ENCODE peak calls at places on chromosomes 7 and 10, in ten cellular contexts. One of them, this sample, is unnamed.

GRCh38 chr10:116744163-116744788 is 1.9 kb upstream of the HSPA12A start:
- DNase-seq in stimulated activated CD4-positive, alpha-beta T cell treated with anti-CD3 and anti-CD28 coated beads, Interleukin-1b, Interleukin-23, amount 100 ng/mL, for 1 hour: no peak
- DNase-seq in brain microvascular endothelial cell: no peak
- DNase-seq in anterior cingulate cortex: no peak
- DNase-seq in NCI-H774: no peak
- DNase-seq in mesothelial cell of epicardium: no peak
- DNase-seq in EH: no peak
- DNase-seq in H9: no peak
- DNase-seq in OCI-LY7: no peak
- DNase-seq in NCI-H2029: no peak
- DNase-seq in this sample: no peak

GRCh38 chr10:100504101-100504500 is 15.6 kb downstream of the SEC31B start:
- DNase-seq in stimulated activated CD4-positive, alpha-beta T cell treated with anti-CD3 and anti-CD28 coated beads, Interleukin-1b, Interleukin-23, amount 100 ng/mL, for 1 hour: no peak
- DNase-seq in brain microvascular endothelial cell: no peak
- DNase-seq in anterior cingulate cortex: no peak
- DNase-seq in NCI-H774: no peak
- DNase-seq in mesothelial cell of epicardium: no peak
- DNase-seq in EH: peak; percentile 90
- DNase-seq in H9: no peak
- DNase-seq in OCI-LY7: peak; percentile 67
- DNase-seq in NCI-H2029: no peak
- DNase-seq in this sample: no peak

GRCh38 chr10:1579141-1579491 is 158.2 kb downstream of the ADARB2 start:
- DNase-seq in stimulated activated CD4-positive, alpha-beta T cell treated with anti-CD3 and anti-CD28 coated beads, Interleukin-1b, Interleukin-23, amount 100 ng/mL, for 1 hour: no peak
- DNase-seq in brain microvascular endothelial cell: no peak
- DNase-seq in anterior cingulate cortex: no peak
- DNase-seq in NCI-H774: no peak
- DNase-seq in mesothelial cell of epicardium: no peak
- DNase-seq in EH: no peak
- DNase-seq in H9: no peak
- DNase-seq in OCI-LY7: no peak
- DNase-seq in NCI-H2029: no peak
- DNase-seq in this sample: no peak

GRCh38 chr7:24609059-24609458 is 35.8 kb downstream of the PALS2 start:
- DNase-seq in stimulated activated CD4-positive, alpha-beta T cell treated with anti-CD3 and anti-CD28 coated beads, Interleukin-1b, Interleukin-23, amount 100 ng/mL, for 1 hour: no peak
- DNase-seq in brain microvascular endothelial cell: peak; percentile 1
- DNase-seq in anterior cingulate cortex: no peak
- DNase-seq in NCI-H774: no peak
- DNase-seq in mesothelial cell of epicardium: no peak
- DNase-seq in EH: peak; percentile 3
- DNase-seq in H9: peak; percentile 34
- DNase-seq in OCI-LY7: no peak
- DNase-seq in NCI-H2029: no peak
- DNase-seq in this sample: no peak

GRCh38 chr7:151598045-151598444 is 78.3 kb upstream of the RHEB start:
- DNase-seq in stimulated activated CD4-positive, alpha-beta T cell treated with anti-CD3 and anti-CD28 coated beads, Interleukin-1b, Interleukin-23, amount 100 ng/mL, for 1 hour: no peak
- DNase-seq in brain microvascular endothelial cell: peak; percentile 95
- DNase-seq in anterior cingulate cortex: no peak
- DNase-seq in NCI-H774: no peak
- DNase-seq in mesothelial cell of epicardium: no peak
- DNase-seq in EH: peak; percentile 94
- DNase-seq in H9: no peak
- DNase-seq in OCI-LY7: no peak
- DNase-seq in NCI-H2029: peak; percentile 40
- DNase-seq in this sample: no peak

GRCh38 chr7:44431091-44431608 is 59.3 kb downstream of the NUDCD3 start:
- DNase-seq in stimulated activated CD4-positive, alpha-beta T cell treated with anti-CD3 and anti-CD28 coated beads, Interleukin-1b, Interleukin-23, amount 100 ng/mL, for 1 hour: no peak
- DNase-seq in brain microvascular endothelial cell: no peak
- DNase-seq in anterior cingulate cortex: no peak
- DNase-seq in NCI-H774: no peak
- DNase-seq in mesothelial cell of epicardium: no peak
- DNase-seq in EH: no peak
- DNase-seq in H9: peak; percentile 76
- DNase-seq in OCI-LY7: peak; percentile 84
- DNase-seq in NCI-H2029: peak; percentile 64
- DNase-seq in this sample: no peak

GRCh38 chr10:43121444-43121843 is 16.8 kb upstream of the CSGALNACT2 start:
- DNase-seq in stimulated activated CD4-positive, alpha-beta T cell treated with anti-CD3 and anti-CD28 coated beads, Interleukin-1b, Interleukin-23, amount 100 ng/mL, for 1 hour: no peak
- DNase-seq in brain microvascular endothelial cell: no peak
- DNase-seq in anterior cingulate cortex: no peak
- DNase-seq in NCI-H774: no peak
- DNase-seq in mesothelial cell of epicardium: no peak
- DNase-seq in EH: no peak
- DNase-seq in H9: no peak
- DNase-seq in OCI-LY7: no peak
- DNase-seq in NCI-H2029: no peak
- DNase-seq in this sample: peak; percentile 10

GRCh38 chr10:116984202-116984993 is 20.6 kb downstream of the SHTN1 start:
- DNase-seq in stimulated activated CD4-positive, alpha-beta T cell treated with anti-CD3 and anti-CD28 coated beads, Interleukin-1b, Interleukin-23, amount 100 ng/mL, for 1 hour: no peak
- DNase-seq in brain microvascular endothelial cell: no peak
- DNase-seq in anterior cingulate cortex: no peak
- DNase-seq in NCI-H774: no peak
- DNase-seq in mesothelial cell of epicardium: no peak
- DNase-seq in EH: no peak
- DNase-seq in H9: no peak
- DNase-seq in OCI-LY7: no peak
- DNase-seq in NCI-H2029: no peak
- DNase-seq in this sample: no peak

GRCh38 chr7:127876393-127876792 is 154.8 kb downstream of the LRRC4 start:
- DNase-seq in stimulated activated CD4-positive, alpha-beta T cell treated with anti-CD3 and anti-CD28 coated beads, Interleukin-1b, Interleukin-23, amount 100 ng/mL, for 1 hour: no peak
- DNase-seq in brain microvascular endothelial cell: peak; percentile 20
- DNase-seq in anterior cingulate cortex: no peak
- DNase-seq in NCI-H774: no peak
- DNase-seq in mesothelial cell of epicardium: no peak
- DNase-seq in EH: peak; percentile 78
- DNase-seq in H9: no peak
- DNase-seq in OCI-LY7: no peak
- DNase-seq in NCI-H2029: no peak
- DNase-seq in this sample: no peak

GRCh38 chr10:114538544-114538906 is 119.5 kb downstream of the ABLIM1 start:
- DNase-seq in stimulated activated CD4-positive, alpha-beta T cell treated with anti-CD3 and anti-CD28 coated beads, Interleukin-1b, Interleukin-23, amount 100 ng/mL, for 1 hour: peak; percentile 4
- DNase-seq in brain microvascular endothelial cell: no peak
- DNase-seq in anterior cingulate cortex: no peak
- DNase-seq in NCI-H774: no peak
- DNase-seq in mesothelial cell of epicardium: no peak
- DNase-seq in EH: no peak
- DNase-seq in H9: peak; percentile 55
- DNase-seq in OCI-LY7: peak; percentile 76
- DNase-seq in NCI-H2029: peak; percentile 16
- DNase-seq in this sample: no peak

GRCh38 chr7:7771452-7771851 is 53.0 kb upstream of the RPA3 start:
- DNase-seq in stimulated activated CD4-positive, alpha-beta T cell treated with anti-CD3 and anti-CD28 coated beads, Interleukin-1b, Interleukin-23, amount 100 ng/mL, for 1 hour: no peak
- DNase-seq in brain microvascular endothelial cell: no peak
- DNase-seq in anterior cingulate cortex: no peak
- DNase-seq in NCI-H774: no peak
- DNase-seq in mesothelial cell of epicardium: no peak
- DNase-seq in EH: peak; percentile 15
- DNase-seq in H9: no peak
- DNase-seq in OCI-LY7: no peak
- DNase-seq in NCI-H2029: no peak
- DNase-seq in this sample: no peak

GRCh38 chr10:5861269-5862031 is 28.2 kb downstream of the ANKRD16 start:
- DNase-seq in stimulated activated CD4-positive, alpha-beta T cell treated with anti-CD3 and anti-CD28 coated beads, Interleukin-1b, Interleukin-23, amount 100 ng/mL, for 1 hour: no peak
- DNase-seq in brain microvascular endothelial cell: peak; percentile 95
- DNase-seq in anterior cingulate cortex: no peak
- DNase-seq in NCI-H774: no peak
- DNase-seq in mesothelial cell of epicardium: no peak
- DNase-seq in EH: peak; percentile 95
- DNase-seq in H9: no peak
- DNase-seq in OCI-LY7: no peak
- DNase-seq in NCI-H2029: no peak
- DNase-seq in this sample: no peak

GRCh38 chr7:141590666-141591065 is 39.5 kb downstream of the AGK start:
- DNase-seq in stimulated activated CD4-positive, alpha-beta T cell treated with anti-CD3 and anti-CD28 coated beads, Interleukin-1b, Interleukin-23, amount 100 ng/mL, for 1 hour: no peak
- DNase-seq in brain microvascular endothelial cell: no peak
- DNase-seq in anterior cingulate cortex: no peak
- DNase-seq in NCI-H774: no peak
- DNase-seq in mesothelial cell of epicardium: no peak
- DNase-seq in EH: no peak
- DNase-seq in H9: no peak
- DNase-seq in OCI-LY7: no peak
- DNase-seq in NCI-H2029: no peak
- DNase-seq in this sample: no peak

GRCh38 chr7:30478349-30479228 is at the start of gene NOD1:
- DNase-seq in stimulated activated CD4-positive, alpha-beta T cell treated with anti-CD3 and anti-CD28 coated beads, Interleukin-1b, Interleukin-23, amount 100 ng/mL, for 1 hour: peak; percentile 2
- DNase-seq in brain microvascular endothelial cell: peak; percentile 55
- DNase-seq in anterior cingulate cortex: peak; percentile 65
- DNase-seq in NCI-H774: peak; percentile 72
- DNase-seq in mesothelial cell of epicardium: peak; percentile 51
- DNase-seq in EH: peak; percentile 78
- DNase-seq in H9: peak; percentile 77
- DNase-seq in OCI-LY7: peak; percentile 67
- DNase-seq in NCI-H2029: peak; percentile 69
- DNase-seq in this sample: peak; percentile 66

This sample was measured in NCI-H1436.